ENCODE peak calls at places on chromosomes 5 and 9, in eight cellular contexts. U is tibial nerve, Z is transverse colon, H is suprapubic skin, B is heart left ventricle, T is K562, N is right lobe of liver, E is adrenal gland. L is an unnamed sample.

GRCh38 chr9:125989090-125989501 is 241.9 kb downstream of the PBX3 start:
- DNase-seq in N (peak), U (no peak), Z (no peak), T (no peak), E (peak), H (peak), B (no peak), L (no peak)

GRCh38 chr5:87826507-87826906 is 413.8 kb upstream of the CCNH start:
- DNase-seq in Z (no peak), B (no peak), U (no peak), T (no peak), H (no peak), E (no peak), N (no peak), L (no peak)

GRCh38 chr9:111456536-111456935 is 27.6 kb downstream of the ECPAS start:
- DNase-seq in H (no peak), T (no peak), Z (no peak), E (no peak), B (no peak), N (no peak), U (no peak), L (no peak)

GRCh38 chr9:36204906-36205547 is 14.3 kb downstream of the CLTA start:
- DNase-seq in B (peak), N (peak), Z (no peak), E (no peak), U (no peak), H (no peak), T (no peak), L (no peak)

GRCh38 chr9:36151306-36152210 is 15.0 kb downstream of the GLIPR2 start:
- DNase-seq in N (peak), T (no peak), E (peak), H (peak), U (no peak), B (peak), Z (peak), L (peak)

GRCh38 chr5:120599576-120599975 is 135.5 kb downstream of the PRR16 start:
- DNase-seq in U (no peak), Z (no peak), T (no peak), H (no peak), B (no peak), N (no peak), E (no peak), L (no peak)

GRCh38 chr5:132054697-132055440 is 5.6 kb upstream of the IL3 start:
- DNase-seq in Z (no peak), B (no peak), N (no peak), H (no peak), U (no peak), E (peak), T (no peak), L (no peak)

GRCh38 chr9:136138566-136138965 is 19.9 kb upstream of the TMEM250 start:
- DNase-seq in Z (peak), H (no peak), B (no peak), T (peak), U (no peak), N (no peak), E (no peak), L (peak)

GRCh38 chr5:87120518-87121314 is 147.0 kb upstream of the RASA1 start:
- DNase-seq in Z (no peak), U (no peak), H (no peak), B (no peak), T (no peak), E (no peak), N (no peak), L (no peak)

GRCh38 chr5:36040651-36041536 is 25.8 kb downstream of the UGT3A2 start:
- DNase-seq in H (no peak), N (no peak), B (no peak), Z (no peak), T (no peak), E (no peak), U (no peak), L (no peak)

GRCh38 chr5:81819556-81820314 is 68.8 kb upstream of the SSBP2 start:
- DNase-seq in B (no peak), T (peak), N (no peak), Z (no peak), U (no peak), H (no peak), E (no peak), L (no peak)

GRCh38 chr5:150118561-150119229 is 32.3 kb upstream of the CSF1R start:
- DNase-seq in T (no peak), E (peak), U (peak), B (no peak), H (no peak), Z (no peak), N (no peak), L (peak)

GRCh38 chr5:91288517-91288916 is 94.6 kb downstream of the ARRDC3 start:
- DNase-seq in B (no peak), T (no peak), Z (no peak), N (no peak), E (no peak), U (no peak), H (no peak), L (no peak)

GRCh38 chr9:101706261-101706798 is 32.1 kb downstream of the GRIN3A start:
- DNase-seq in Z (no peak), T (no peak), H (no peak), U (no peak), E (no peak), N (no peak), B (no peak), L (no peak)

GRCh38 chr5:84825616-84826015 is 440.9 kb upstream of the EDIL3 start:
- DNase-seq in Z (no peak), B (no peak), U (no peak), H (no peak), E (no peak), N (no peak), T (no peak), L (no peak)

GRCh38 chr5:152066760-152067159 is 142.1 kb upstream of the GLRA1 start:
- DNase-seq in T (no peak), B (no peak), N (no peak), E (no peak), Z (no peak), H (no peak), U (no peak), L (no peak)

GRCh38 chr9:33297455-33297854 is 7.1 kb downstream of the NFX1 start:
- DNase-seq in Z (peak), U (no peak), E (peak), H (no peak), B (peak), T (no peak), N (peak), L (peak)

GRCh38 chr5:102758576-102758975 is 3.5 kb downstream of the PAM start:
- DNase-seq in Z (no peak), U (no peak), E (no peak), T (no peak), N (no peak), H (no peak), B (no peak), L (no peak)
- H3K27ac ChIP-seq in Z (no peak), U (no peak), E (peak), T (no peak), N (no peak), H (no peak), B (no peak), L (no peak)

DNA sequence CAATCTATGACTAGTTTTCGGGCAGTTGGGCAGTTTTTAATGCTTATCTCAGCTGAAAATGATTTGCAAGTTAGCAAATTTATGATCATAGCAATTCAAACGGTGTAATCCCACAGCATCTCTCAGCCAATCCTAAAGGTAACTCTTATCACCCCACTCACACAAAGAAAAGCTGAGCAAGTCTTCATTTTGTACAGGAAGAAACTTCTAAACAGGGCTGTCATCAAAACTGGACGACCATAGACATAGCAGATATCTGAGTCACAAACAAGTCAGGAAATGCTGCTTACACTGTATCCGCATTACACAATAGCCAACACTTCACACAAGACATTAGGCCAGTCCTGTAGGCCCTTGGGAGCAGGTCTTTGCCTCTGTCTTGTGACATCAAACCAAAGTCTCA is 2.6 kb upstream of the ENC1 start:
- DNase-seq in H (no peak), Z (no peak), E (peak), U (no peak), N (no peak), T (no peak), B (peak), L (no peak)
- TF ChIP-seq POLR2A in H (no peak), Z (no peak), E (no peak), U (no peak), N (no peak), T (no peak), B (no peak), L (no peak)

GRCh38 chr5:10576790-10577189 is 12.9 kb downstream of the ANKRD33B start:
- DNase-seq in U (no peak), T (no peak), B (no peak), H (no peak), N (no peak), E (no peak), Z (no peak), L (no peak)
- H3K27ac ChIP-seq in U (no peak), T (no peak), B (no peak), H (no peak), N (no peak), E (no peak), Z (no peak), L (no peak)

DNA sequence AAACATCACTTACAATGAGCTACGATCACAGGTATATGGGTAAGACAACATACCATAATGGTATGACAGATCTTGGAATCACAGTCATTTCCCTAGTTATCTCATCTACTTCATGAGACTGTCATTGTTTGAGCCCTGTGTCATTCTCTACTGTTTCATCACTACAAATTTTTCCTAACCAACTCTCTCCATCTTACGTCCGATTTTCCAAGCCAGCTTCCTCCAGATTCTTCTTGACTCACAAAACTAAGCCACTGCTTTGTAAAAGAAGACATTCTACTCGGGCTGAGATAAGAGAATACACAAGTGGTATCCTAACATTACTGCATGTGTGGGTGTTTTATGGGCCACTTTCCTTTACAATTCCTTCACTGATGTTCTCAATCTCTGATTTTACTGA is 49.6 kb downstream of the SERINC5 start:
- DNase-seq in U (no peak), B (no peak), N (no peak), T (no peak), Z (no peak), E (no peak), H (no peak), L (no peak)
- TF ChIP-seq POLR2A in U (no peak), B (no peak), N (no peak), T (no peak), Z (no peak), E (no peak), H (no peak), L (no peak)

DNA sequence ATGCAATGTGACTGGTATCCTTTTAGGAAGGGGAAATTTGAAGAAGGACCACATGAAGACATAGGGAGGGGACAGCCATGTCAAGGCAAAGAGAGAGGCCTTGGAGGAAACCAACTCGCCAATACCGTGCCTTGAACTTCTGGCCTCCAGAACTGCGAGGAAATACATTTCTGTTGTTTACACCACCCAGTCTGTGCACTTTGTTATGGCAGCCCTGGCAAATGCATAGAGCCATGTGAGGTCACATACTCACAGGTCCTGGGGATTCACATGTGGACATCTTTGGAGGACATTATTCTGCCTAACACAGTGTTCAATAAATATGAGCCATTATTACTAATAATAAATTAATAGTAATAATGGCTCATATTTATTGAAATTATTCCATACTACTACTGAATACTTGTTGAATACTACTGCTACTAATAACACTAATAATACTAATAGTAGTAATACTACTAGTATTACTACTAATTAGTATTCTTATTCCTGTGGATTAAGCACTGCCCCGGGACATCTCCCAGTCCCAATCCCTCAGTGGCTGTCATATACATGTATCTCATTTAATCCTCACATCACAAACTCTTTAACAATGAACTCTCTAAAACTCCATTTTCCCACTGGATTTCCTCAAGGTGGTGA is 8.5 kb downstream of the TRAF1 start:
- DNase-seq in E (no peak), T (no peak), B (no peak), H (no peak), U (no peak), N (no peak), Z (no peak), L (no peak)
- H3K27ac ChIP-seq in E (peak), T (no peak), B (no peak), H (peak), U (peak), N (no peak), Z (peak), L (peak)

GRCh38 chr9:34646211-34647083 is at the start of gene GALT:
- DNase-seq in E (peak), T (peak), B (peak), Z (peak), U (peak), H (peak), N (peak), L (peak)
- TF ChIP-seq POLR2A in E (peak), T (peak), B (no peak), Z (peak), U (no peak), H (no peak), N (peak), L (peak)

GRCh38 chr5:157280511-157280910 is 14.6 kb downstream of the CYFIP2 start:
- DNase-seq in Z (no peak), B (no peak), T (no peak), N (no peak), E (no peak), H (no peak), U (no peak), L (no peak)
- H3K27ac ChIP-seq in Z (no peak), B (no peak), T (no peak), N (no peak), E (no peak), H (no peak), U (no peak), L (no peak)

DNA sequence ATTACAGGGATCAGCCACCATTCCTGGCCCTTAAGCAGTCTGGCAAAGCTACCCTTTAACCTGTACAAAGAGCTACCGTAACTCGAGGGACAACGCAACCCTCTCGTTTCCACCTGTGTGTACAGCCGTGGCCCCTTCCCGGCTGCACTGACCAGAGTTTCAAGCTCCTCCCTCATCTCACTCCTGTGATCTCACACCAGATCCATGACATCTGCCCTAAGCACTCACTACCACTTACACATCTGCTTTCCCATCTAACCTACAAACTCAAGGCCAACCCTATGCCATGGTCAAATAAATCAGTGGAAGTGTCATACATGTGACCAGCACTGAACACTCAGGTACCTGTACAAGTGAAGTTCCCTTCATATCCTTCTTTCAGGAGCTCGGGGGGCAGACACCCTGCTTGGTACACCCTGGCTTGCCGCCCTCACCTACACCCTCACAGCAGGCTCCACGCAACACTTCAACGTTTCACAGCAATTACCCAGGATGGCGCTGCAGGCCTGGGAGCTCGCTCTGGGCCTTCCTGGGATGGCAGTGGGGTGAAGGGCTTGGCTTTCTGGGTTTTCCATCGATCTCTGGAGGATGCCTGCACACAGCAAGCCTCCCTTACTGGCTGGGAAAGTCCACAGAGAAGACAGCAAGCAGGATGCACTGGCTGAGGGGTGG is 61.7 kb downstream of the PRRT1B start:
- DNase-seq in H (no peak), E (no peak), N (no peak), Z (no peak), U (no peak), B (no peak), T (no peak), L (no peak)
- TF ChIP-seq POLR2A in H (no peak), E (no peak), N (no peak), Z (no peak), U (no peak), B (no peak), T (no peak), L (no peak)

L was measured in Peyer's patch.